ENCODE peak calls at places on chromosomes 13 and 19, in seven cellular contexts. P is tibial artery; G is substantia nigra; O is thoracic aorta; H is PC-9; I is body of pancreas; A is CD4-positive, alpha-beta T cell. V is an unnamed sample.

GRCh38 chr13:41649659-41650058 is 192.3 kb downstream of the RGCC start:
- DNase-seq in A (no peak), H (no peak), O (no peak), I (no peak), G (no peak), P (no peak), V (no peak)

GRCh38 chr19:4581381-4582111 is 22.1 kb upstream of the SEMA6B start:
- DNase-seq in I (no peak), P (no peak), O (no peak), H (no peak), G (no peak), A (no peak), V (no peak)

GRCh38 chr19:8512115-8512967 is 1.6 kb downstream of the ZNF414 start:
- DNase-seq in H (peak), O (no peak), P (no peak), G (no peak), A (no peak), I (no peak), V (no peak)

GRCh38 chr13:113861433-113862030 is 2.3 kb downstream of the GAS6 start:
- DNase-seq in A (no peak), P (no peak), G (no peak), H (no peak), I (no peak), O (no peak), V (no peak)

GRCh38 chr19:46349311-46349993 is 2.6 kb downstream of the PPP5C start:
- DNase-seq in P (no peak), G (no peak), A (no peak), O (no peak), I (no peak), H (no peak), V (no peak)

GRCh38 chr19:8615813-8616596 is 5.5 kb upstream of the ADAMTS10 start:
- DNase-seq in O (no peak), A (peak), I (peak), H (no peak), P (peak), G (no peak), V (no peak)

GRCh38 chr13:27194895-27195764 is 23.5 kb upstream of the USP12 start:
- DNase-seq in H (peak), I (no peak), G (no peak), P (no peak), A (no peak), O (no peak), V (no peak)

GRCh38 chr13:79874396-79875360 is 393.7 kb downstream of the NDFIP2 start:
- DNase-seq in G (no peak), I (no peak), A (no peak), O (no peak), H (no peak), P (no peak), V (no peak)

GRCh38 chr19:41376241-41376997 is at the start of gene TMEM91:
- DNase-seq in A (no peak), H (no peak), P (peak), I (peak), G (no peak), O (no peak), V (no peak)

GRCh38 chr13:30880756-30881155 is 25.3 kb upstream of the MEDAG start:
- DNase-seq in H (no peak), A (no peak), I (no peak), G (no peak), P (peak), O (no peak), V (no peak)

GRCh38 chr19:496333-496634 is at the start of gene MADCAM1:
- DNase-seq in P (no peak), H (no peak), G (no peak), I (no peak), O (no peak), A (no peak), V (no peak)

GRCh38 chr13:99864627-99864990 is 107.0 kb downstream of the ZIC5 start:
- DNase-seq in I (no peak), O (no peak), H (no peak), A (no peak), G (no peak), P (no peak), V (no peak)

GRCh38 chr19:2771786-2772674 is 11.0 kb downstream of the SGTA start:
- DNase-seq in O (no peak), H (no peak), I (no peak), G (no peak), A (no peak), P (no peak), V (no peak)

GRCh38 chr13:99323488-99323887 is 16.3 kb upstream of the GPR183 start:
- DNase-seq in O (no peak), A (no peak), I (no peak), G (no peak), H (no peak), P (no peak), V (no peak)

GRCh38 chr19:40756502-40757110 is 5.6 kb downstream of the SNRPA start:
- DNase-seq in O (no peak), P (no peak), G (no peak), H (no peak), A (no peak), I (no peak), V (no peak)

GRCh38 chr13:112849500-112849899 is 119.5 kb upstream of the MCF2L start:
- DNase-seq in I (peak), A (no peak), G (no peak), P (no peak), O (no peak), H (no peak), V (no peak)

GRCh38 chr13:43136940-43137574 is 113.7 kb downstream of the DNAJC15 start:
- DNase-seq in O (no peak), A (no peak), H (no peak), P (no peak), G (no peak), I (no peak), V (no peak)

GRCh38 chr19:3366104-3366760 is at the start of gene NFIC:
- DNase-seq in P (peak), O (no peak), H (no peak), A (no peak), I (peak), G (peak), V (no peak)

GRCh38 chr13:20814224-20814910 is 40.6 kb upstream of the EEF1AKMT1 start:
- DNase-seq in A (no peak), H (peak), G (no peak), O (peak), I (peak), P (peak), V (no peak)

GRCh38 chr19:18898533-18899408 is 2.8 kb upstream of the CERS1 start:
- DNase-seq in H (no peak), A (no peak), O (no peak), P (no peak), G (no peak), I (no peak), V (no peak)

DNA sequence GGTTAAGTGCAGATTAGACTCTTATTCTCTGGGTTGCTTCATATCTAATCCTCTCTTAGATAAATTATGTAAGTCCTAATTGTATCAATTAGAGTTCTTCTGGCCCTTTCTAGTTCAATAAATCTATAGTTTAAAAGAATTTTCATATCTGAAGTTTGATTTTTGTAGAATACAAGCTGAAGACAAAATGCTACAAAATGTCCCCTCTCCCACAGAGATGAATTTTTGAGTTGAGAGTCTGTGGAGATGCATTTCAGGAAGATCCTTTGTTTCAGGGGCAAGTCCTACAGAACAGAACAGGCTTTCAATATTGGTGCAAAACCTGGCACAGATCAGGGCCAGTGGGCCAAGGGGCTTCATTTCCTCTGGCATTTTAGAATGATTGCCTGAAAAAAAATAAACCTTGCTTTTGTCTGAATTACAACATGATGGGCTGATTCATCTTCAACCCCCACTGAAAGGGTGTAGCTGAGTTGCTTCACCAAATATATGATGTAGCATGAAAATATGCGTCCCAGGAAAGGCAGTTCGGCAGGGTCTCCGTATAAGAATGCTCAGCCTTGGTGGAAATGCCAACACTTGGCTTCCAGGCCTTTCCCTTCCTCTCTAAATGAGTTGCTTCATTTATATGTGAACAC is 6.4 kb upstream of the IPO5 start:
- DNase-seq in G (no peak), I (no peak), A (no peak), H (peak), P (no peak), O (no peak), V (no peak)
- H3K27ac ChIP-seq in G (no peak), I (no peak), A (no peak), H (peak), P (no peak), O (no peak), V (no peak)

GRCh38 chr19:5925830-5926459 is 11.9 kb downstream of the CAPS start:
- DNase-seq in I (no peak), P (no peak), O (no peak), H (no peak), A (no peak), G (no peak), V (no peak)

GRCh38 chr19:5929179-5929578 is 15.1 kb downstream of the CAPS start:
- DNase-seq in G (no peak), A (no peak), I (no peak), O (no peak), P (no peak), H (no peak), V (no peak)

GRCh38 chr19:5929646-5930045 is 15.6 kb downstream of the CAPS start:
- DNase-seq in P (no peak), O (no peak), H (no peak), G (no peak), I (no peak), A (no peak), V (no peak)

GRCh38 chr19:5927439-5927821 is 13.4 kb downstream of the CAPS start:
- DNase-seq in I (no peak), O (no peak), P (no peak), G (no peak), A (no peak), H (no peak), V (no peak)

GRCh38 chr19:5926641-5927438 is 12.8 kb downstream of the CAPS start:
- DNase-seq in O (no peak), G (no peak), H (no peak), P (peak), A (no peak), I (peak), V (no peak)
- H3K27ac ChIP-seq in O (peak), G (no peak), H (no peak), P (peak), A (no peak), I (no peak), V (peak)

GRCh38 chr13:37869506-37869755 is 141 bp downstream of the TRPC4 start:
- DNase-seq in O (no peak), P (no peak), H (no peak), I (no peak), A (no peak), G (no peak), V (no peak)

GRCh38 chr13:37869756-37870488 is at the start of gene TRPC4:
- DNase-seq in H (peak), G (no peak), O (no peak), P (peak), A (no peak), I (peak), V (peak)

GRCh38 chr13:37870895-37871550 is 1.5 kb upstream of the TRPC4 start:
- DNase-seq in G (no peak), P (no peak), I (no peak), H (no peak), O (no peak), A (no peak), V (no peak)

GRCh38 chr13:37870489-37870845 is 895 bp upstream of the TRPC4 start:
- DNase-seq in O (no peak), I (no peak), P (no peak), G (no peak), H (no peak), A (no peak), V (no peak)

GRCh38 chr13:37868691-37869505 is 674 bp downstream of the TRPC4 start:
- DNase-seq in A (no peak), H (no peak), O (no peak), P (no peak), I (no peak), G (no peak), V (no peak)
- H3K27ac ChIP-seq in A (no peak), H (no peak), O (peak), P (peak), I (peak), G (peak), V (no peak)

GRCh38 chr13:70816853-70817252 is 708.6 kb upstream of the KLHL1 start:
- DNase-seq in P (no peak), O (no peak), G (no peak), I (no peak), H (no peak), A (no peak), V (no peak)
- H3K27ac ChIP-seq in P (no peak), O (no peak), G (no peak), I (no peak), H (no peak), A (no peak), V (no peak)

GRCh38 chr19:33446918-33447293 is 73.4 kb downstream of the CEBPG start:
- DNase-seq in A (no peak), P (no peak), H (no peak), O (no peak), I (no peak), G (no peak), V (no peak)

GRCh38 chr19:33444993-33445751 is 71.7 kb downstream of the CEBPG start:
- DNase-seq in I (no peak), G (no peak), P (no peak), A (no peak), O (no peak), H (no peak), V (no peak)

GRCh38 chr19:33446156-33446917 is 72.8 kb downstream of the CEBPG start:
- DNase-seq in H (no peak), O (no peak), P (no peak), I (no peak), G (no peak), A (no peak), V (no peak)

GRCh38 chr19:33444238-33444992 is 70.9 kb downstream of the CEBPG start:
- DNase-seq in G (no peak), O (no peak), H (no peak), P (no peak), I (no peak), A (no peak), V (no peak)

DNA sequence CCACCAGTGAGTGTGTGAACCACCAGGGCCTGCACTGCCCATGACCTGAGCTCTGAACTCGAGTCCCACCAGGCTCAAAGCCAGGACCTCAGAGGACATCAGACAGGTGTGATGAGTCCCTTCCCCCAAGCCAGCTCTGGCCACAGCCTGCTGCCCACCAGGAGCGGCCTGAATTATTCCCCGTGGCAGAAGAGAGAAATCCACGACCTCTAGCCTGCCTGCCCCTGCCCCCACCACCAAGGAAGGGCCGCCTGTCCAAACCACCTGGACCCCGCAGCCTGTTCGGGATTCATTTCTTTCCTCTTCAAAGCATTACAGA is 72.2 kb downstream of the CEBPG start:
- DNase-seq in A (no peak), P (no peak), I (no peak), O (no peak), G (no peak), H (no peak), V (no peak)
- H3K27ac ChIP-seq in A (no peak), P (no peak), I (no peak), O (no peak), G (no peak), H (no peak), V (no peak)

DNA sequence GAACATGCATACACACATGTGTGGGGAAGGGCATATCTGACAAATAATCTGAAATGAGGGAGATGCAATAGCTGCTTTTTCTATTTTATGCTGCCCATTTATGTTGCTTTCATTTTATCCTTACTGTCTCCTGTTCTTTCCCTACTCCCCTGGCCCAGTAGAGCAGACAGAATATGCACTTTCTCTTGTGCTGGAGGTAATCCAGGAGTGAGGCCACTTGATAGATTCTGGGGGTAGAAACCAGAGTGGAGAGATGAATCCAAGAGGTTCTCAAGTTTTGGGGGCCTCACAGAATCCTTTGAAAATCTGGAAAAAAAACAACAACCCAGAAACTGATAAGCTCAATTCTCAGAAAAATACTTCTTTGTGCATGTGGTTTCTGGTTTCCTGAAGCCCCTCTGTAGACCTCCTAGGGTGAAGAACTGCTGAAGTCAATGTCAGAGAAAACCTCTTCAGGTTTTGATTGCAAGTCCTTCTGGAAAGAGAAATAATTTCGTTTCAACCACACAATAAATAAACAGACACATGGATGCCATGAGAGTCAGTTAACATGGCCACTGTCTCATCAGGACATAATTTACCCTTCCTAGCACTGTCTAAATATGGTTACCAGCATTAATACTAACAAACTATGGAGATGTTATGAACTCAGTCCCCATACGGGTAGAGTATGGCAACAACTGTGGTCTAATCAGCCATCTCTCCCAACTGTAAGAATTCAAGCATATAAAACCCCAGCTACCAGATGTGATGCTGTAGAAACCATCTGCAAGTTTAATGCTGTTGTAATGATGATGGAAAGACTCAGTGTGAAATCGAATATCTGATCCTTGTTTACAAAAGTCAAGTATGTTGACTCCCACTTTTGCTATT is 355.6 kb downstream of the SLC7A1 start:
- DNase-seq in P (no peak), I (no peak), G (no peak), H (no peak), O (no peak), A (no peak), V (no peak)
- H3K27ac ChIP-seq in P (no peak), I (no peak), G (no peak), H (no peak), O (no peak), A (no peak), V (no peak)

GRCh38 chr19:57818378-57818777 is 3.7 kb upstream of the ZNF552 start:
- DNase-seq in O (no peak), G (no peak), P (no peak), I (no peak), A (no peak), H (no peak), V (no peak)

GRCh38 chr19:57825501-57825900 is 4.6 kb upstream of the ZNF587B start:
- DNase-seq in P (no peak), A (no peak), I (no peak), H (no peak), O (no peak), G (no peak), V (no peak)

GRCh38 chr19:57817976-57818375 is 3.3 kb upstream of the ZNF552 start:
- DNase-seq in H (no peak), P (no peak), G (no peak), O (no peak), I (no peak), A (no peak), V (no peak)

GRCh38 chr19:57816652-57817051 is 1.9 kb upstream of the ZNF552 start:
- DNase-seq in A (no peak), P (no peak), G (no peak), O (no peak), I (peak), H (no peak), V (no peak)

DNA sequence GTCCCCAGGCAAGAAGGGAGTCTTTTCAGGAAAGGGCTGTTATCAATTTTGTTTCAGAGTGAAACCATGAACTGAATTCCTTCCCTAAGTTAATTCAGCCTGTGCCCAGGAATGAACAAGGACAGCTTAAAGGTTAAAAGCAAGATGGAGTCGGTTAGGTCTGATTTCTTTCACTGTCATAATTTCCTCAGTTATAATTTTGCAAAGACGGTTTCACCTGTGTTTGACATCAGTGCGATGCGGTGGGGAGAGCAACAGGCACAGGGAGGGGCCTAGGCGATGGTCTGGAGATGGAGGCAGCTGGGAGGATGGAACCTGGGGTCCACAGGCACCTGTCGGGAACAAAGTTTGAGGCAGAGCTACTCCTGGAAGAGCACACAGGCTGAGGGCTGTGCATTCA is 5.9 kb upstream of the ZNF552 start:
- DNase-seq in A (no peak), G (no peak), I (no peak), H (no peak), O (no peak), P (no peak), V (no peak)
- H3K27ac ChIP-seq in A (peak), G (no peak), I (peak), H (no peak), O (no peak), P (peak), V (no peak)

DNA sequence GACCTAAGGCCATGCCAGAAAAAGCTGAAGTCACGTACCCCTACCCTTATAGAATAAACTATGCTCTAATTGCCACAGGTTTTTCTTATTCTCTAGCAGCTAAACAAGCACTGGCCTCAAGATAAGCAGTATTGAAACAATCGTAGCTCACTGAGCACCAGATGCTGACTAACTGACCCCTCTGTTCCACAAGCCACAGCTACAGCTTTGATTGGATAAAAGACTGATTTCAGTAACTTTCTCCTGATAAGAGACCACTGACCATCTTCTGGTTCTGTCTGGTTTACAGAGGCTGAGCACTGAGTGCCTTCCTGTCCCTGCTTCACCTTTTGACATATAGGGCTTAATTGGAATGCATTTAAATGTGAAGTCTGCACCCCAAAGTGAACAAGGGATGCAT is 8.4 kb upstream of the RAP2A start:
- DNase-seq in H (no peak), G (no peak), I (no peak), P (no peak), O (no peak), A (no peak), V (no peak)
- H3K27ac ChIP-seq in H (no peak), G (no peak), I (no peak), P (no peak), O (no peak), A (no peak), V (no peak)

GRCh38 chr19:42455621-42456081 is 12.9 kb upstream of the CXCL17 start:
- DNase-seq in I (no peak), O (no peak), A (no peak), P (no peak), G (no peak), H (peak), V (no peak)

GRCh38 chr19:42452590-42452989 is 9.8 kb upstream of the CXCL17 start:
- DNase-seq in P (no peak), A (no peak), H (no peak), G (no peak), I (no peak), O (no peak), V (no peak)

GRCh38 chr19:42445948-42446347 is 3.2 kb upstream of the CXCL17 start:
- DNase-seq in P (no peak), I (no peak), H (no peak), O (no peak), A (no peak), G (no peak), V (no peak)

GRCh38 chr19:42450314-42450934 is 7.7 kb upstream of the CXCL17 start:
- DNase-seq in P (peak), A (peak), I (peak), O (peak), H (peak), G (peak), V (peak)
- H3K27ac ChIP-seq in P (no peak), A (peak), I (peak), O (no peak), H (peak), G (no peak), V (no peak)

V was measured in caudate nucleus.